ENCODE peak calls at places on chromosomes 6 and 20, in five cellular contexts. One of them, this sample, is unnamed.

GRCh38 chr20:51373713-51374481 is 168.6 kb downstream of the NFATC2 start:
- DNase-seq in ascending aorta: no peak
- DNase-seq in lower leg skin: no peak
- DNase-seq in fibroblast of lung: peak
- DNase-seq in kidney epithelial cell: no peak
- DNase-seq in this sample: no peak

GRCh38 chr6:161284653-161285052 is 10.8 kb upstream of the AGPAT4 start:
- DNase-seq in ascending aorta: no peak
- DNase-seq in lower leg skin: no peak
- DNase-seq in fibroblast of lung: no peak
- DNase-seq in kidney epithelial cell: no peak
- DNase-seq in this sample: no peak

GRCh38 chr6:2764610-2765165 is 505 bp upstream of the WRNIP1 start:
- DNase-seq in ascending aorta: peak
- DNase-seq in lower leg skin: peak
- DNase-seq in fibroblast of lung: peak
- DNase-seq in kidney epithelial cell: no peak
- DNase-seq in this sample: peak

GRCh38 chr20:49345538-49345937 is 67.7 kb upstream of the ZNFX1 start:
- DNase-seq in ascending aorta: peak
- DNase-seq in lower leg skin: peak
- DNase-seq in fibroblast of lung: peak
- DNase-seq in kidney epithelial cell: no peak
- DNase-seq in this sample: no peak

GRCh38 chr6:16137451-16137801 is 8.5 kb downstream of the MYLIP start:
- DNase-seq in ascending aorta: no peak
- DNase-seq in lower leg skin: no peak
- DNase-seq in fibroblast of lung: no peak
- DNase-seq in kidney epithelial cell: no peak
- DNase-seq in this sample: no peak

GRCh38 chr6:157464653-157465535 is 83.9 kb downstream of the ZDHHC14 start:
- DNase-seq in ascending aorta: no peak
- DNase-seq in lower leg skin: peak
- DNase-seq in fibroblast of lung: no peak
- DNase-seq in kidney epithelial cell: no peak
- DNase-seq in this sample: no peak

GRCh38 chr20:37346232-37346525 is 239 bp downstream of the SRC start:
- DNase-seq in ascending aorta: no peak
- DNase-seq in lower leg skin: no peak
- DNase-seq in fibroblast of lung: no peak
- DNase-seq in kidney epithelial cell: no peak
- DNase-seq in this sample: no peak

GRCh38 chr6:35084511-35085203 is 56.5 kb downstream of the TCP11 start:
- DNase-seq in ascending aorta: peak
- DNase-seq in lower leg skin: peak
- DNase-seq in fibroblast of lung: no peak
- DNase-seq in kidney epithelial cell: no peak
- DNase-seq in this sample: no peak

GRCh38 chr20:8796088-8796665 is 272.7 kb upstream of the PLCB4 start:
- DNase-seq in ascending aorta: no peak
- DNase-seq in lower leg skin: no peak
- DNase-seq in fibroblast of lung: peak
- DNase-seq in kidney epithelial cell: no peak
- DNase-seq in this sample: no peak

GRCh38 chr6:96626749-96627353 is 63.9 kb downstream of the FHL5 start:
- DNase-seq in ascending aorta: no peak
- DNase-seq in lower leg skin: no peak
- DNase-seq in fibroblast of lung: peak
- DNase-seq in kidney epithelial cell: no peak
- DNase-seq in this sample: no peak

GRCh38 chr6:106525885-106526280 is 103.4 kb downstream of the RTN4IP1 start:
- DNase-seq in ascending aorta: no peak
- DNase-seq in lower leg skin: no peak
- DNase-seq in fibroblast of lung: no peak
- DNase-seq in kidney epithelial cell: no peak
- DNase-seq in this sample: no peak

GRCh38 chr6:106525111-106525884 is 104.0 kb downstream of the RTN4IP1 start:
- DNase-seq in ascending aorta: no peak
- DNase-seq in lower leg skin: no peak
- DNase-seq in fibroblast of lung: no peak
- DNase-seq in kidney epithelial cell: no peak
- DNase-seq in this sample: no peak

GRCh38 chr6:106520711-106521367 is 108.5 kb downstream of the RTN4IP1 start:
- DNase-seq in ascending aorta: no peak
- DNase-seq in lower leg skin: no peak
- DNase-seq in fibroblast of lung: no peak
- DNase-seq in kidney epithelial cell: no peak
- DNase-seq in this sample: no peak

GRCh38 chr6:106519460-106520394 is 109.6 kb downstream of the RTN4IP1 start:
- DNase-seq in ascending aorta: no peak
- DNase-seq in lower leg skin: no peak
- DNase-seq in fibroblast of lung: peak
- DNase-seq in kidney epithelial cell: peak
- DNase-seq in this sample: peak

DNA sequence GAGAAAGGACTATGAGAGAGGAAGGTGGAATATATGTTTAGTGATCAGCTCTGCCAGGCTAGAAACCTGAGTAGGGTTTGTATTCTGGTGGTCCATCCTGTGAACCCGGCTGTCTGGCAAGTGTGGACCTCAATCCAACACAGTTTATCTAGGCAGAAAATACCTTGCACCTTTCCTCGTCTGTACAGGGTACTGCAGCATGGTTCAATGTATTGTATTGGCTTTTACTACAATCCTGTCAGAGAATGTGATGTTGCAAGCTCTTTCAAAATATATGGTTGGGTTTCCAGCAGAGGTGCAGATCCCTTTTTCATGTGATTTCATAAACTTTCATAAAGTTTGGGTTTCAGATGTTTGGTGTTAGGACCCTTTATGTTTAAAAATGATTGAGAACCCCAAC is 106.7 kb downstream of the RTN4IP1 start:
- DNase-seq in ascending aorta: no peak
- DNase-seq in lower leg skin: no peak
- DNase-seq in fibroblast of lung: no peak
- DNase-seq in kidney epithelial cell: no peak
- DNase-seq in this sample: no peak
- H3K4me3 ChIP-seq in ascending aorta: no peak
- H3K4me3 ChIP-seq in lower leg skin: no peak
- H3K4me3 ChIP-seq in fibroblast of lung: no peak
- H3K4me3 ChIP-seq in kidney epithelial cell: no peak
- H3K4me3 ChIP-seq in this sample: no peak

DNA sequence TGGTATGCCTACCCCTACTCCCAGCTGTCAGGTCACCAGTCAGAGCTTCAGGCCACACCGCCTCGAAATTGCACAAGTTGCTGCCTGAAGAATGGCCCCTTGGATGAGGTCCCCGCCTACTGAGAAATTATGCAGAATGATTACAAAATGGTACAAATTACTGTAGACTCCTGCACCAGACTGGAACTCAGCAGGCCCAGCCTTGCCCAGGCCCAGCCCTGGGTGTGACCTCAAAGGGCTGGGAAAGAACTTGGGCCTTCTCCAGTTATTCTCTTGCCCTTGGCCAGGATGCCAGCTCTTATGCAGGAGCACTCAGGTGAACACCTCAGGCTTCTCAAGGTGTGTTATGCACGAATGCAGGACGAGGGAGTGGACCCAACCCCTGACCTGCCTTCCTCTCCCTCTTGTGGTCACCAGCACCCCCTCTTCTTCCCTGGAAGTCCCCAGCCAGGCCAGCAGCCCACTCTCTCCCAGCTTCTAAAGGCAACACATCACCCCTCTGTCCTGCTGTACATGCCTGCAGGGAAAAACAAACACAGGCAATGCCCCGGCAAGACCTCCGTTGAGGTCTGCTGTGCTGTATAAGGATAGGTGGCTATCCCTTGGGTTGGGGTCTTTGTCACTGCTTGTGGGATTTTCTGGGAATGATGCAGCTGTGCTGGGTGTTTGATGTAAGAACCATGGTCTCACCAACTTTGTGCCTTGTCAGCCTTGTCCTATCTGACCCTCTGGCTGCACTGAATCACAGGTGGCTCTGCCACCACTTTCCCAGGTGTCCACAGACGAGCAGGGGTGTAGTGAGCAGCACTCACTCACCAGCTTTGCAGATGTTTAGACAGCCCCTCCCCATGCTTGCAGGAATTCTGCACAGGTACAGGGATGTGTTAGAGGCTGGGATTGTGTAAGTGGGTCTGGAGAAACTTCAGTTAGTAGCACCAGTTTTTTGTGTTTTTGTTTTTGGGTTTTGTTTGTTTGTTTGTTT is 88.5 kb upstream of the NAA20 start:
- DNase-seq in ascending aorta: no peak
- DNase-seq in lower leg skin: no peak
- DNase-seq in fibroblast of lung: no peak
- DNase-seq in kidney epithelial cell: no peak
- DNase-seq in this sample: no peak
- TF ChIP-seq CTCF in ascending aorta: no peak
- TF ChIP-seq CTCF in lower leg skin: no peak
- TF ChIP-seq CTCF in fibroblast of lung: no peak
- TF ChIP-seq CTCF in kidney epithelial cell: no peak
- TF ChIP-seq CTCF in this sample: no peak

GRCh38 chr6:42045538-42046460 is 4.5 kb upstream of the TAF8 start:
- DNase-seq in ascending aorta: peak
- DNase-seq in lower leg skin: peak
- DNase-seq in fibroblast of lung: peak
- DNase-seq in kidney epithelial cell: peak
- DNase-seq in this sample: no peak
- H3K4me3 ChIP-seq in ascending aorta: peak
- H3K4me3 ChIP-seq in lower leg skin: no peak
- H3K4me3 ChIP-seq in fibroblast of lung: peak
- H3K4me3 ChIP-seq in kidney epithelial cell: no peak
- H3K4me3 ChIP-seq in this sample: no peak

GRCh38 chr6:102619585-102619984 is 1226.1 kb downstream of the GRIK2 start:
- DNase-seq in ascending aorta: no peak
- DNase-seq in lower leg skin: no peak
- DNase-seq in fibroblast of lung: peak
- DNase-seq in kidney epithelial cell: no peak
- DNase-seq in this sample: no peak
- TF ChIP-seq CTCF in ascending aorta: no peak
- TF ChIP-seq CTCF in lower leg skin: no peak
- TF ChIP-seq CTCF in fibroblast of lung: no peak
- TF ChIP-seq CTCF in kidney epithelial cell: peak
- TF ChIP-seq CTCF in this sample: no peak

DNA sequence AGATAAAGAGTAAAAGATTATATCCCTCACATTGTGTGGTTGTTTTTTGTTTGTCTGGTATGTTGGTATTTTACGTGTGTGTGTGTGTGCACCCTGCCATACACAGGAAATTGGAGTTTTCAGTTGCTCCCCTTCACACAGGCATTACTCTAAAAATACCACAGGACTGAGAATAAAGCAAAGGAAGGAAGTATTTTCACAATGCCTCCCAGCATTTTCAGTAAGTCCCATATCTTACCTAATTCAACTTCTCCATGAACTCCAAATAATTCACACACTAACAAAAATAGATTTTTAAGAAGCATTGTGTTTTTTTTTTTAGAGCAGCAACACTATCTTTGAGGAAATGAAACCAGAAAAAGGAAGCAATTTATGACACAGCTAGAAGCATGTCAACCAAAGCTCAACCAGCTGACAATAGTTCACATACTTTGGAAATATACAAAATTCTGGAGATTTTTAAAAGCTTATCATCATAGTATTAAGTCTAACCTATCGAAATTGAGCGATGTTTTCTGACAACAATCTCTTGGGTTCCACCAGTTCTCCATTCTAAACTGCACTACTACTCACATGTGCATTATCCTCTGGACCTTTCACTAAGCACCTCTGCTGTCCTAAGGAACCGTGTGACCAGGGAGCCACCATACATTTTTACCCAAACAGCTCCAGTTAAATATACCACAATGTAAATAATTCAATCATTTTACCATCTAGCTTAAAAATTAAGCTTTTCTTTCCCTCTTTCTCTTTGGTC is 2.1 kb downstream of the UBE2J1 start:
- DNase-seq in ascending aorta: no peak
- DNase-seq in lower leg skin: no peak
- DNase-seq in fibroblast of lung: peak
- DNase-seq in kidney epithelial cell: no peak
- DNase-seq in this sample: no peak
- H3K4me3 ChIP-seq in ascending aorta: peak
- H3K4me3 ChIP-seq in lower leg skin: no peak
- H3K4me3 ChIP-seq in fibroblast of lung: no peak
- H3K4me3 ChIP-seq in kidney epithelial cell: no peak
- H3K4me3 ChIP-seq in this sample: peak

GRCh38 chr6:140105857-140106256 is 731.4 kb upstream of the CITED2 start:
- DNase-seq in ascending aorta: no peak
- DNase-seq in lower leg skin: no peak
- DNase-seq in fibroblast of lung: peak
- DNase-seq in kidney epithelial cell: peak
- DNase-seq in this sample: no peak
- TF ChIP-seq CTCF in ascending aorta: no peak
- TF ChIP-seq CTCF in lower leg skin: no peak
- TF ChIP-seq CTCF in fibroblast of lung: peak
- TF ChIP-seq CTCF in kidney epithelial cell: peak
- TF ChIP-seq CTCF in this sample: no peak

GRCh38 chr20:39019805-39020325 is 57.7 kb downstream of the DHX35 start:
- DNase-seq in ascending aorta: no peak
- DNase-seq in lower leg skin: no peak
- DNase-seq in fibroblast of lung: no peak
- DNase-seq in kidney epithelial cell: no peak
- DNase-seq in this sample: no peak
- H3K4me3 ChIP-seq in ascending aorta: no peak
- H3K4me3 ChIP-seq in lower leg skin: no peak
- H3K4me3 ChIP-seq in fibroblast of lung: no peak
- H3K4me3 ChIP-seq in kidney epithelial cell: no peak
- H3K4me3 ChIP-seq in this sample: no peak

This sample was measured in AG04449.